ENCODE peak calls at places on chromosomes 16 and 17, in five cellular contexts. U, P, I, Q and T are unnamed samples.

GRCh38 chr17:1709971-1710806 is at the start of gene TLCD2:
- DNase-seq in U (no peak), P (peak), I (no peak), Q (peak), T (peak)

GRCh38 chr17:245611-246010 is 64.2 kb upstream of the DOC2B start:
- DNase-seq in U (no peak), P (peak), I (no peak), Q (peak), T (peak)

GRCh38 chr16:52786105-52786504 is 239.2 kb upstream of the TOX3 start:
- DNase-seq in U (no peak), P (no peak), I (no peak), Q (no peak), T (no peak)

GRCh38 chr17:70184770-70185169 is 15.4 kb downstream of the KCNJ2 start:
- DNase-seq in U (no peak), P (no peak), I (no peak), Q (no peak), T (no peak)

GRCh38 chr17:50201226-50201854 is at the start of gene COL1A1:
- DNase-seq in U (no peak), P (peak), I (no peak), Q (peak), T (peak)

GRCh38 chr17:19883537-19884215 is 15.9 kb upstream of the ULK2 start:
- DNase-seq in U (no peak), P (no peak), I (no peak), Q (no peak), T (no peak)

GRCh38 chr16:20814761-20815160 is 8.4 kb downstream of the REXO5 start:
- DNase-seq in U (no peak), P (no peak), I (no peak), Q (no peak), T (no peak)

GRCh38 chr17:68939195-68939594 is 16.0 kb downstream of the ABCA8 start:
- DNase-seq in U (no peak), P (no peak), I (no peak), Q (no peak), T (no peak)

GRCh38 chr17:35052240-35052608 is 11.3 kb downstream of the RFFL start:
- DNase-seq in U (no peak), P (no peak), I (no peak), Q (no peak), T (no peak)

GRCh38 chr16:9049241-9049640 is 42.2 kb upstream of the HAPSTR1 start:
- DNase-seq in U (no peak), P (no peak), I (no peak), Q (no peak), T (no peak)

GRCh38 chr17:17144061-17144460 is 62.1 kb downstream of the PLD6 start:
- DNase-seq in U (no peak), P (no peak), I (no peak), Q (no peak), T (no peak)

GRCh38 chr17:4947411-4948165 is 742 bp downstream of the PFN1 start:
- DNase-seq in U (no peak), P (peak), I (peak), Q (peak), T (peak)

GRCh38 chr17:34257299-34257985 is 2.4 kb downstream of the CCL2 start:
- DNase-seq in U (no peak), P (no peak), I (no peak), Q (no peak), T (no peak)

GRCh38 chr17:82956146-82956725 is 116.4 kb upstream of the ZNF750 start:
- DNase-seq in U (no peak), P (peak), I (no peak), Q (peak), T (peak)